ENCODE peak calls at places on chromosomes 12 and 14, in nine cellular contexts. L is CD8-positive, alpha-beta memory T cell; D is SK-N-MC; K is lung; C is uterus; E is lower lobe of right lung; B is OCI-LY7; P is PC-3; R is ovary. X is an unnamed sample.

GRCh38 chr12:8692573-8692972 is 5.2 kb upstream of the RIMKLB start:
- DNase-seq in L (no peak), D (peak; percentile 60), K (no peak), C (peak; percentile 77), E (no peak), B (peak; percentile 93), P (no peak), R (peak; percentile 64), X (no peak)

GRCh38 chr14:101980700-101981099 is 16.3 kb downstream of the DYNC1H1 start:
- DNase-seq in L (no peak), D (no peak), K (peak; percentile 78), C (peak; percentile 86), E (no peak), B (peak; percentile 51), P (peak; percentile 98), R (peak; percentile 63), X (peak; percentile 86)

GRCh38 chr12:72207756-72208155 is 64.4 kb upstream of the TRHDE start:
- DNase-seq in L (no peak), D (no peak), K (no peak), C (no peak), E (no peak), B (no peak), P (no peak), R (no peak), X (no peak)

GRCh38 chr14:101665478-101666078 is 95.9 kb upstream of the PPP2R5C start:
- DNase-seq in L (no peak), D (peak; percentile 35), K (no peak), C (no peak), E (no peak), B (peak; percentile 69), P (peak; percentile 85), R (peak; percentile 21), X (peak; percentile 5)

GRCh38 chr12:120453977-120454376 is 7.7 kb downstream of the GATC start:
- DNase-seq in L (peak; percentile 24), D (no peak), K (no peak), C (no peak), E (no peak), B (peak; percentile 55), P (peak; percentile 65), R (no peak), X (no peak)

GRCh38 chr14:75310295-75311059 is 31.8 kb downstream of the FOS start:
- DNase-seq in L (no peak), D (no peak), K (peak; percentile 74), C (peak; percentile 90), E (peak; percentile 85), B (no peak), P (peak; percentile 19), R (peak; percentile 87), X (peak; percentile 55)

GRCh38 chr14:89420502-89420901 is 3.5 kb upstream of the FOXN3 start:
- DNase-seq in L (no peak), D (no peak), K (no peak), C (no peak), E (no peak), B (no peak), P (peak; percentile 47), R (no peak), X (no peak)

GRCh38 chr14:68563256-68564131 is 229.4 kb downstream of the ZFP36L1 start:
- DNase-seq in L (no peak), D (no peak), K (no peak), C (peak; percentile 74), E (no peak), B (no peak), P (peak; percentile 30), R (peak; percentile 77), X (no peak)

GRCh38 chr12:44875954-44876553 is at the start of gene NELL2:
- DNase-seq in L (peak; percentile 59), D (no peak), K (peak; percentile 36), C (no peak), E (peak; percentile 47), B (peak; percentile 24), P (peak; percentile 40), R (no peak), X (peak; percentile 61)

GRCh38 chr12:16857456-16857923 is 251.5 kb upstream of the LMO3 start:
- DNase-seq in L (no peak), D (no peak), K (no peak), C (no peak), E (no peak), B (peak; percentile 83), P (no peak), R (no peak), X (no peak)

GRCh38 chr14:26738571-26738970 is 140.7 kb upstream of the NOVA1 start:
- DNase-seq in L (no peak), D (no peak), K (no peak), C (no peak), E (no peak), B (no peak), P (no peak), R (no peak), X (no peak)
- H3K4me3 ChIP-seq in L (no peak overlapping the region), D (no peak overlapping the region), K (no peak overlapping the region), C (no peak overlapping the region), E (no peak overlapping the region), B (no peak overlapping the region), P (no peak overlapping the region), R (no peak overlapping the region), X (no peak overlapping the region)

GRCh38 chr14:28701733-28702132 is 64.9 kb upstream of the FOXG1 start:
- DNase-seq in L (no peak), D (no peak), K (no peak), C (no peak), E (no peak), B (no peak), P (no peak), R (no peak), X (no peak)
- H3K9me3 ChIP-seq in L (no peaks in the 10 kb centered on the region), D (no peaks in the 10 kb centered on the region), K (no peaks in the 10 kb centered on the region), C (no peaks in the 10 kb centered on the region), E (no peaks in the 10 kb centered on the region), B (no peaks in the 10 kb centered on the region), P (no peaks in the 10 kb centered on the region), R (no peaks in the 10 kb centered on the region), X (no peaks in the 10 kb centered on the region)

DNA sequence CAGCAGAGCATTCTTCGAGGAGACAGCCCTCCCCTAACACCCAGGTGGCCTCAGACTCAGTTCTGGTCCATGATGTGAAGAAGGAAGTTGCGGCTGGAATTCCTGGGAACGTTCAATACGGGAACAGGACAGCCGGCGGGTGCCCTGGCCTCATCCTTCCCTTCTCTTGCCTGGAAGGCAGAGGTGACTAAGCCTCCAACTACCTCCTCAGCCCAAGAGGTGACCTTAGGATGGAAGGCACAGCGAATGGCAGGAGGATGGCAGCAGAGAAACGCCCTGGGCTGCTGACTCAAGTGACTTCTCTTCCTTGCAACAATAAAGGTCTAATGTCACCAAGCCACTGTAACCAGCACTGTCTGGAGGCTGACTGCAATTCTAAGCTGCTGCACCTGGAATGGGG is 36.1 kb downstream of the DHX37 start:
- DNase-seq in L (no peak), D (no peak), K (no peak), C (no peak), E (no peak), B (no peak), P (no peak), R (no peak), X (no peak)
- H3K36me3 ChIP-seq in L (peaks cover 11% of the 10 kb centered on the region), D (peaks cover 46% of the 10 kb centered on the region), K (peaks cover 58% of the 10 kb centered on the region), C (no peaks in the 10 kb centered on the region), E (peaks cover 95% of the 10 kb centered on the region), B (peaks cover 93% of the 10 kb centered on the region), P (peaks cover 54% of the 10 kb centered on the region), R (no peaks in the 10 kb centered on the region), X (peaks cover 24% of the 10 kb centered on the region)

DNA sequence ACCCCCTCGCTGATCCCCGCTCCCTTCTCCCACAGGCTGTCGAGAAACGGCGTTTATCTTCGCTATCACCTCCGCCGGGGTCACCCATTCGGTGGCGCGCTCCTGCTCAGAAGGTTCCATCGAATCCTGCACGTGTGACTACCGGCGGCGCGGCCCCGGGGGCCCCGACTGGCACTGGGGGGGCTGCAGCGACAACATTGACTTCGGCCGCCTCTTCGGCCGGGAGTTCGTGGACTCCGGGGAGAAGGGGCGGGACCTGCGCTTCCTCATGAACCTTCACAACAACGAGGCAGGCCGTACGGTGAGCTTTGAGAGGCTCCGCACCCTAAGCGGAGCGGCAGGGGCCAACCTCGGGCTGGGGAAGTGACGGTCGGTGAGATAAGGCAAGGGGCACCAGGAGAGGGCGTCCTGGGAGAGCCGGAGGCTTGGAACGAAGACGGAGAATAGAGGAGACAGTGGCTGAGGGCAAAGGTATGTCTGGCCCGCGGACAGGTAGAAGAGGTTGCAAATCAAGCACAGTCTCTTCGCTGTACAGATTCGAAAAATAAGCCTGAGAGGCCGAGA is 2.3 kb downstream of the WNT1 start:
- DNase-seq in L (no peak), D (no peak), K (no peak), C (no peak), E (peak; percentile 58), B (no peak), P (peak; percentile 16), R (no peak), X (no peak)
- H3K4me3 ChIP-seq in L (peak overlapping the region; percentile 89), D (peak overlapping the region; percentile 72), K (no peak overlapping the region), C (no peak overlapping the region), E (peak overlapping the region; percentile 51), B (no peak overlapping the region), P (peak overlapping the region; percentile 67), R (peak overlapping the region; percentile 12), X (no peak overlapping the region)

X was measured in MG63.